ENCODE peak calls at places on chromosome 2, in five cellular contexts. C is AG04450, F is heart left ventricle, Y is GM12878, D is dorsolateral prefrontal cortex. O is an unnamed sample.

GRCh38 chr2:43993437-43993836 is 2.4 kb downstream of the LRPPRC start:
- DNase-seq in Y (no peak), F (no peak), D (no peak), C (no peak), O (no peak)

GRCh38 chr2:196331816-196332215 is 160.4 kb upstream of the STK17B start:
- DNase-seq in D (no peak), F (no peak), Y (no peak), C (no peak), O (no peak)

GRCh38 chr2:13682878-13683277 is 949.6 kb upstream of the LRATD1 start:
- DNase-seq in F (no peak), Y (no peak), D (no peak), C (no peak), O (no peak)

GRCh38 chr2:202270487-202270886 is 4.9 kb downstream of the NOP58 start:
- DNase-seq in F (no peak), Y (peak), D (no peak), C (no peak), O (no peak)

GRCh38 chr2:201363857-201364560 is 6.9 kb upstream of the FLACC1 start:
- DNase-seq in F (no peak), C (no peak), Y (peak), D (no peak), O (peak)

GRCh38 chr2:113180131-113180946 is 6.6 kb downstream of the PSD4 start:
- DNase-seq in C (no peak), D (no peak), F (no peak), Y (no peak), O (peak)

GRCh38 chr2:54773838-54774237 is 50.4 kb downstream of the EML6 start:
- DNase-seq in F (no peak), D (no peak), Y (no peak), C (no peak), O (no peak)

GRCh38 chr2:154452906-154453493 is 245.5 kb upstream of the KCNJ3 start:
- DNase-seq in D (no peak), F (no peak), Y (peak), C (no peak), O (peak)

GRCh38 chr2:96824079-96824870 is 8.2 kb downstream of the CNNM3 start:
- DNase-seq in C (peak), Y (no peak), D (no peak), F (no peak), O (no peak)

GRCh38 chr2:122218596-122218995 is 463.1 kb downstream of the TSN start:
- DNase-seq in F (no peak), Y (no peak), C (no peak), D (no peak), O (no peak)

GRCh38 chr2:190159453-190159852 is 96.9 kb upstream of the MSTN start:
- DNase-seq in C (no peak), D (no peak), Y (no peak), F (peak), O (no peak)

GRCh38 chr2:215215637-215216036 is 77.2 kb upstream of the ABCA12 start:
- DNase-seq in C (no peak), Y (no peak), F (no peak), D (no peak), O (no peak)

GRCh38 chr2:12694990-12695774 is 21.6 kb upstream of the TRIB2 start:
- DNase-seq in C (no peak), Y (no peak), F (no peak), D (no peak), O (peak)

GRCh38 chr2:85053802-85054201 is 79.4 kb upstream of the TCF7L1 start:
- DNase-seq in F (no peak), Y (no peak), D (no peak), C (no peak), O (peak)

GRCh38 chr2:238852186-238852869 is 4.4 kb downstream of the TWIST2 start:
- DNase-seq in C (no peak), Y (no peak), D (no peak), F (no peak), O (no peak)

GRCh38 chr2:238854246-238854645 is 6.4 kb downstream of the TWIST2 start:
- DNase-seq in Y (no peak), D (no peak), C (no peak), F (no peak), O (no peak)

GRCh38 chr2:238853218-238853617 is 5.3 kb downstream of the TWIST2 start:
- DNase-seq in F (no peak), C (no peak), Y (no peak), D (no peak), O (no peak)

GRCh38 chr2:238854699-238855111 is 6.8 kb downstream of the TWIST2 start:
- DNase-seq in Y (no peak), F (no peak), D (no peak), C (no peak), O (no peak)

GRCh38 chr2:238853724-238854123 is 5.8 kb downstream of the TWIST2 start:
- DNase-seq in Y (no peak), D (no peak), F (no peak), C (no peak), O (no peak)
- H3K4me3 ChIP-seq in Y (no peak), D (no peak), F (no peak), C (no peak), O (no peak)

DNA sequence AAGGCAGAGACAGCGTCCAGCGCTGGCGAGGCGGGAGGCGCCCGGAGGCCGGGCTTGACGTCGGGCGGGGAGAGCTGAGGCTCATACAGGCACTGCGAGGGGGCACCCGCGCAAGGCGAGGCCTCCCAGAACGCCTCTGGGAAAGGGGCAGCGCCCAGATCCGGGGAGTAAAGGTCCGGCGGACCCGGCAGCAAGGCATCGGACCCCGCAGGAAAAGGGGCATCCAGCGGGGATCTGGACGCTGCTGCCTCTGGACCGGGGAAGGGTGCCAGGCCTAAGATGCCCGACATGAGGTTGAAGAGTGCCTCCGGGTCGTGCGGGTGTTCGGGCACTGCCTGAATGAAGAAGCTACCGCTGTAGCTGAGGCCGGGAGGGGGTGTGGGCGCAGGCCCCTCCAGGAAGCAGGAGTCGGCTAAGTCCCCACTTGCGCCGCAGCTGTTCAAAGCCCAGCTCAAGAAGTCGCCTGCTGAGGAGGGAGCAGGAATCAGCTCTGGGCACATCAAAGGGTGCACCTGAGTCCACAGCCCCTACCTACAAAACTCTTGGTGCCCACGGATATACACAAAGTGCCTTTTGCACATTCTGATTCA is 937 bp downstream of the EGR4 start:
- DNase-seq in C (no peak), D (no peak), F (no peak), Y (no peak), O (no peak)
- H3K4me3 ChIP-seq in C (no peak), D (no peak), F (no peak), Y (no peak), O (no peak)

GRCh38 chr2:240252191-240252871 is 111.9 kb upstream of the OTOS start:
- DNase-seq in Y (no peak), D (peak), F (peak), C (no peak), O (no peak)
- H3K4me3 ChIP-seq in Y (no peak), D (no peak), F (no peak), C (no peak), O (no peak)

DNA sequence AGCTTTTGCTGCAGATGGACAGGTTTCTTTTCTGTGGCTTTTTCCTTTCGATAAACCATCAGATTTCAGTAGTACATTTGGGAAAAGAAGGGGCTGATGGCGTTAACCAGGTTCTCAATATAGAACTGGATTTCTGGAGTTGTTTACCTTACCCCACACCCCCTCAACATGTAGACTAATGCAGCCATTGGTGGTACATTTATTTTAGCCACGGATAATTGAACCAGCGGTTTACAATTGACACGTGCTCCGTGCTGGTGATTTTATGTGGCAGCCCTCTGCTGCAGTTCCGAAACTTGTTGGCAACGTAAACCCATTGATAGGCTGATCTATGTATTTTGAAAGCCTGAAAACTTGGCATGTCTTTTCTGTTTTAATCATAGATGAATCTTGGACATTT is 5.4 kb downstream of the SOX11 start:
- DNase-seq in F (no peak), Y (no peak), C (no peak), D (no peak), O (no peak)
- H3K4me3 ChIP-seq in F (peak), Y (no peak), C (peak), D (no peak), O (no peak)

DNA sequence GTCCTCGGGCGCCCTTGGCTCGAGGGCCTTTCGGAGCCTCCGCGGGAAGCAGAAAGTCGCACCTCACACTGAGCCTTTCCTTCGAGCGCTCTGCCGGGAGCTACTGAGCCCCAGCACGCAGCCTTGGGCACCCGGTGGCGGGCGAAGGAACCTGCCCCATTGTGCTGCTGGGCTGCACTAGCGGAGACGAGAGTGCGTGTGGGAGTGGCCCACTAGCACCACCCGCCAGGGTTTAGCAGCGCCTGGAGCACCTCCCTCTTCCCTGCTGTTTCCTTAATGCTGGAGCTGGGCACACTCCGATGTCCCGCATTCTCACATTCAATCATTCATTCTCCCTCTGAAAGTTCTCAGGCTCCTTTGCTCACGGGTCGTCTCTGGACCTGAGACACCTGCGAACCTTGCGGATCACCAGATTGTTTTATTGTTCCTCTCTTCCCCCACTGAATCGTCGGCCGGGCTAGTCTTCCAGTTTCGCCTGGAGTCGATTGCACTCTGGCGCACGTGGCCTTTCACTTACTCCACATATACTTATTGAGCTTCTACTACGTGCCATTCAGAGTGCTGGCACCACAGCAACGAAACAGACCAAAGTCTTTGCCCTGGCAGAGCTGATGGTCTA is 8.4 kb upstream of the PAX3 start:
- DNase-seq in D (no peak), Y (no peak), C (no peak), F (no peak), O (peak)
- H3K4me3 ChIP-seq in D (no peak), Y (no peak), C (no peak), F (no peak), O (no peak)

DNA sequence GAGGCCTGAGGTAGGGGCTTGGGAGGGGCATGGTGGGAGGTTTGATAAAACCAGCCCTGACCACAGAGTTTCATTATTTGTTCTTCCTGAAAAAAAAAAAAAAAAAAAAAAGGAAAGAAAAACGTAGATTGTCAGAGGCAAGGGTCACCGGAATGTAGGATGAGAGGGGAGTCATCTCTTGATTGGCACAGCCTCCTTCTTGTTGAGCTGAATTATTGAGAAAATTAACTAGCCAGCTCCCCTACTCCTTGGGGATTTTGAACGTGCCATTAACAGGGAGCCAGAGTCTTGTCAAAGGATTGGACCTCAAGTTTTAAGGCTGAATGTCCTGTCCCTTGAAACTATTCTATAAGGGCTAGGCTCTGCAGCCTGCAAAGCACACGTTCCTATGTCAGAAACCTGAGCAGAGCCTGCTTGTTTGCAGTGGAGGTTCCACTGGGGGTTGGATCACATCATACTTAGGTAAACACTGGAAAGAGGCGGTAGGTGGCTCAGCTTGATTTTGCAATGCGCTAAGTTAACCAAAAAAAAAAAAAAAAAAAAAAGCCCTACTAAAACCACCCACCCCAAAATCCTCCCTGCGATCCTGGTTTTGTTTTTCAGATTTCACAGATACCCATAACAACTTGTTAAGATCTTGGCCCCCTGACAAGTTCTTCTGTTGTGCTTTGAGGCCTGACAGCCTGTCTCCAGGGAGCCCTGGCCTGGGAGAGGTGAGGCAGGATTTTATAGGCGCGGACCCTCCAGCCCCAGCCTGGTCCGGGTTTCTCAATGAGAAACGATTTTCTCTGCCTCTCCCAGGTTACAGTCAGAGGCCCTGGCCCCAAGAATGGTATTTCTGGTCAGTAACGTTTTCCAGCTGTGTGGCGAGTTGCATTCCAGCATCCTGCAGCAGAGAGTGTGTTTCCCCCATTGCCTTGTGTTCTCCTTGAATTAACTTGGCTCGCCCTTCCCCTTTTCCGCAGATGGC is 2.5 kb downstream of the INHBB start:
- DNase-seq in C (no peak), D (no peak), Y (no peak), F (no peak), O (no peak)
- H3K4me3 ChIP-seq in C (no peak), D (no peak), Y (no peak), F (peak), O (no peak)

GRCh38 chr2:30150786-30151185 is 4.0 kb downstream of the YPEL5 start:
- DNase-seq in Y (no peak), C (no peak), D (no peak), F (no peak), O (no peak)
- H3K4me3 ChIP-seq in Y (no peak), C (no peak), D (no peak), F (no peak), O (no peak)

GRCh38 chr2:25980951-25981350 is 1.3 kb downstream of the KIF3C start:
- DNase-seq in D (no peak), C (no peak), Y (no peak), F (no peak), O (no peak)
- H3K4me3 ChIP-seq in D (peak), C (no peak), Y (no peak), F (no peak), O (no peak)

DNA sequence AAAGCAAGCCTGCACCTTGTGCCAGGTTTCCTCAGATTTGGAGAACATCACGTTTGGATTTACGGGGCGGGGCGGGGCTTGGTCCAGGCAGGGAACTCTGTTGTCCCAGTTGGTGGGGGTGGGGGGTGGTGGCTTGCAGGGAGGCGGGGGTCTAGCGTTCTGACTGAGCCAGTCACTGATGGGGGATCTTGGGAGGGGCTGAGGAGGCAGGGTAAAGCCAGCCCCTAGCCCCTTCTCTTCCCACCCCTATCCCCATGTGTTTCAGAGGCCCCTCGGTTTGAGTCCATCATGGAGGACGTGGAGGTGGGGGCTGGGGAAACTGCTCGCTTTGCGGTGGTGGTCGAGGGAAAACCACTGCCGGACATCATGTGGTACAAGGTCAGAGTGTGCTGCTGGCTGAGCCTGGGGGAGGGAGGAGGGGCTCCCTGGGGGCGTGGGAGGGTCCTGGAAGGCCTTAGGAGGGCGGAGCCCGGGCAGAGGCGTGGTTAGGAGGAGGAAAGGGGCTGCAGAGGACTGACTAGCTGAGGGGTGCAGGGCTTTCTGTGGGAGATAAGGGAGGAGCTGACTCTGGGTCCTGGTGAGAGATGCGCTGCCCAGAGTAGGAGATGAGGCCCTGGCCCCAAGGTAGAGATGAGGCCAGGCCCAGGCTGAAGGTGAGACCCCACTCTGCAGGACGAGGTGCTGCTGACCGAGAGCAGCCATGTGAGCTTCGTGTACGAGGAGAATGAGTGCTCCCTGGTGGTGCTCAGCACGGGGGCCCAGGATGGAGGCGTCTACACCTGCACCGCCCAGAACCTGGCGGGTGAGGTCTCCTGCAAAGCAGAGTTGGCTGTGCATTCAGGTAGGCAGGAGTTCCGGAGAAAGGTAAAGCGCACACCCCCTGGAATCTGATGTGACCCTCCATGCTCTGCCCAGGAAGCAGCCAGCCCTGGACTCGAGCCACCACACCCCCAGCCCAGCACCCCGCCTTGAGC is 21.8 kb upstream of the GMPPA start:
- DNase-seq in F (no peak), D (no peak), C (no peak), Y (no peak), O (peak)
- H3K4me3 ChIP-seq in F (no peak), D (no peak), C (no peak), Y (no peak), O (no peak)

GRCh38 chr2:149223472-149224062 is 106.8 kb upstream of the LYPD6 start:
- DNase-seq in C (no peak), F (no peak), D (no peak), Y (no peak), O (no peak)

GRCh38 chr2:149221898-149222297 is 108.5 kb upstream of the LYPD6 start:
- DNase-seq in Y (no peak), C (no peak), F (no peak), D (no peak), O (no peak)

GRCh38 chr2:149218500-149218899 is 111.9 kb upstream of the LYPD6 start:
- DNase-seq in F (no peak), Y (no peak), D (no peak), C (no peak), O (no peak)

GRCh38 chr2:149221002-149221401 is 109.4 kb upstream of the LYPD6 start:
- DNase-seq in F (no peak), D (no peak), C (no peak), Y (no peak), O (no peak)

DNA sequence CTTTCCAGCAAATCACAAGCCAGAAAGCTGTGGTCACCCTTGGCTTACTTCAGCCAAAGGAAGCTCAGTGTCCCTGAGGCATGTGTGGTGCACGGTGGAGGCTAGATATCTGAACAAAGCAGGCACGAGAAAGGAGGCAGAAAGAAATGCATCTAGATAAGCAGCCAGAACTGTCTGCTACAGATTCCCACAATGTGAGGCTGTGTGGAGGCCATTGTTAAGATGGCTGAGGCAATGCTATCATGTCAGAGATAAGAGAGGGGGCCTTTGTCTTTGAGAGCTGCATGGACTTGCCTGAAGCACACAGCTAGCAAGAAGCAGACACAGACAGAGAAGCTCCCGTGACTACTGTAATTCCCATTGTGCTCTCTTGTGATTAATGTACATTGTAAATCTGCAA is 110.5 kb upstream of the LYPD6 start:
- DNase-seq in D (no peak), F (no peak), Y (no peak), C (no peak), O (no peak)
- H3K4me3 ChIP-seq in D (no peak), F (no peak), Y (no peak), C (no peak), O (no peak)

O was measured in NB4.